ENCODE peak calls at places on chromosomes 4 and X, in seven cellular contexts. One of them, this sample, is unnamed.

GRCh38 chr4:159370316-159370715 is 267.4 kb downstream of the RAPGEF2 start:
- DNase-seq in foreskin fibroblast: no peak
- DNase-seq in astrocyte of the spinal cord: no peak
- DNase-seq in heart right ventricle: no peak
- DNase-seq in GM06990: no peak
- DNase-seq in brain microvascular endothelial cell: no peak
- DNase-seq in A673: peak; percentile 90
- DNase-seq in this sample: no peak

GRCh38 chr4:55364691-55365346 is 18.8 kb downstream of the SRD5A3 start:
- DNase-seq in foreskin fibroblast: no peak
- DNase-seq in astrocyte of the spinal cord: no peak
- DNase-seq in heart right ventricle: no peak
- DNase-seq in GM06990: no peak
- DNase-seq in brain microvascular endothelial cell: no peak
- DNase-seq in A673: no peak
- DNase-seq in this sample: no peak

GRCh38 chrX:108494416-108495095 is 54.9 kb downstream of the COL4A5 start:
- DNase-seq in foreskin fibroblast: peak; percentile 22
- DNase-seq in astrocyte of the spinal cord: peak; percentile 45
- DNase-seq in heart right ventricle: no peak
- DNase-seq in GM06990: no peak
- DNase-seq in brain microvascular endothelial cell: no peak
- DNase-seq in A673: no peak
- DNase-seq in this sample: no peak

GRCh38 chr4:3302786-3303444 is 10.1 kb downstream of the RGS12 start:
- DNase-seq in foreskin fibroblast: no peak
- DNase-seq in astrocyte of the spinal cord: no peak
- DNase-seq in heart right ventricle: no peak
- DNase-seq in GM06990: no peak
- DNase-seq in brain microvascular endothelial cell: no peak
- DNase-seq in A673: no peak
- DNase-seq in this sample: no peak

GRCh38 chrX:108001218-108001814 is 19.1 kb upstream of the TEX13B start:
- DNase-seq in foreskin fibroblast: peak; percentile 49
- DNase-seq in astrocyte of the spinal cord: peak; percentile 29
- DNase-seq in heart right ventricle: no peak
- DNase-seq in GM06990: no peak
- DNase-seq in brain microvascular endothelial cell: peak; percentile 16
- DNase-seq in A673: peak; percentile 70
- DNase-seq in this sample: no peak

GRCh38 chr4:17065821-17066220 is 167.4 kb upstream of the LDB2 start:
- DNase-seq in foreskin fibroblast: peak; percentile 25
- DNase-seq in astrocyte of the spinal cord: peak; percentile 14
- DNase-seq in heart right ventricle: no peak
- DNase-seq in GM06990: no peak
- DNase-seq in brain microvascular endothelial cell: peak; percentile 29
- DNase-seq in A673: no peak
- DNase-seq in this sample: no peak

GRCh38 chr4:74619931-74620702 is 174.2 kb downstream of the BTC start:
- DNase-seq in foreskin fibroblast: peak; percentile 56
- DNase-seq in astrocyte of the spinal cord: no peak
- DNase-seq in heart right ventricle: no peak
- DNase-seq in GM06990: no peak
- DNase-seq in brain microvascular endothelial cell: peak; percentile 59
- DNase-seq in A673: no peak
- DNase-seq in this sample: no peak

GRCh38 chrX:106936246-106936645 is 16.0 kb downstream of the CLDN2 start:
- DNase-seq in foreskin fibroblast: no peak
- DNase-seq in astrocyte of the spinal cord: no peak
- DNase-seq in heart right ventricle: no peak
- DNase-seq in GM06990: no peak
- DNase-seq in brain microvascular endothelial cell: no peak
- DNase-seq in A673: no peak
- DNase-seq in this sample: no peak

GRCh38 chr4:105057370-105058096 is 89.1 kb upstream of the TET2 start:
- DNase-seq in foreskin fibroblast: no peak
- DNase-seq in astrocyte of the spinal cord: no peak
- DNase-seq in heart right ventricle: no peak
- DNase-seq in GM06990: peak; percentile 47
- DNase-seq in brain microvascular endothelial cell: no peak
- DNase-seq in A673: no peak
- DNase-seq in this sample: no peak

GRCh38 chrX:3184176-3184930 is 143.1 kb downstream of the ARSF start:
- DNase-seq in foreskin fibroblast: peak; percentile 83
- DNase-seq in astrocyte of the spinal cord: peak; percentile 94
- DNase-seq in heart right ventricle: no peak
- DNase-seq in GM06990: no peak
- DNase-seq in brain microvascular endothelial cell: peak; percentile 24
- DNase-seq in A673: no peak
- DNase-seq in this sample: no peak

GRCh38 chrX:155054255-155054654 is 16.7 kb downstream of the CMC4 start:
- DNase-seq in foreskin fibroblast: no peak
- DNase-seq in astrocyte of the spinal cord: no peak
- DNase-seq in heart right ventricle: no peak
- DNase-seq in GM06990: no peak
- DNase-seq in brain microvascular endothelial cell: no peak
- DNase-seq in A673: no peak
- DNase-seq in this sample: no peak

GRCh38 chrX:132169554-132169953 is 41.7 kb upstream of the FRMD7 start:
- DNase-seq in foreskin fibroblast: no peak
- DNase-seq in astrocyte of the spinal cord: no peak
- DNase-seq in heart right ventricle: no peak
- DNase-seq in GM06990: no peak
- DNase-seq in brain microvascular endothelial cell: no peak
- DNase-seq in A673: no peak
- DNase-seq in this sample: no peak

GRCh38 chr4:48191758-48192157 is 57.7 kb upstream of the TXK start:
- DNase-seq in foreskin fibroblast: no peak
- DNase-seq in astrocyte of the spinal cord: no peak
- DNase-seq in heart right ventricle: no peak
- DNase-seq in GM06990: no peak
- DNase-seq in brain microvascular endothelial cell: no peak
- DNase-seq in A673: no peak
- DNase-seq in this sample: no peak

GRCh38 chr4:8665406-8666360 is 73.1 kb downstream of the CPZ start:
- DNase-seq in foreskin fibroblast: no peak
- DNase-seq in astrocyte of the spinal cord: no peak
- DNase-seq in heart right ventricle: no peak
- DNase-seq in GM06990: no peak
- DNase-seq in brain microvascular endothelial cell: no peak
- DNase-seq in A673: no peak
- DNase-seq in this sample: no peak

GRCh38 chr4:110787109-110787508 is 164.2 kb upstream of the PITX2 start:
- DNase-seq in foreskin fibroblast: peak; percentile 50
- DNase-seq in astrocyte of the spinal cord: no peak
- DNase-seq in heart right ventricle: no peak
- DNase-seq in GM06990: no peak
- DNase-seq in brain microvascular endothelial cell: no peak
- DNase-seq in A673: no peak
- DNase-seq in this sample: no peak

GRCh38 chr4:113278324-113278934 is 229.0 kb downstream of the ANK2 start:
- DNase-seq in foreskin fibroblast: peak; percentile 83
- DNase-seq in astrocyte of the spinal cord: peak; percentile 80
- DNase-seq in heart right ventricle: peak; percentile 81
- DNase-seq in GM06990: peak; percentile 29
- DNase-seq in brain microvascular endothelial cell: peak; percentile 58
- DNase-seq in A673: peak; percentile 88
- DNase-seq in this sample: no peak

GRCh38 chr4:96639932-96640331 is 800.0 kb downstream of the PDHA2 start:
- DNase-seq in foreskin fibroblast: no peak
- DNase-seq in astrocyte of the spinal cord: no peak
- DNase-seq in heart right ventricle: no peak
- DNase-seq in GM06990: no peak
- DNase-seq in brain microvascular endothelial cell: no peak
- DNase-seq in A673: no peak
- DNase-seq in this sample: no peak

GRCh38 chrX:44227981-44228380 is 115.5 kb downstream of the EFHC2 start:
- DNase-seq in foreskin fibroblast: peak; percentile 47
- DNase-seq in astrocyte of the spinal cord: no peak
- DNase-seq in heart right ventricle: no peak
- DNase-seq in GM06990: no peak
- DNase-seq in brain microvascular endothelial cell: no peak
- DNase-seq in A673: no peak
- DNase-seq in this sample: no peak

GRCh38 chr4:128386761-128387599 is 99.4 kb upstream of the PGRMC2 start:
- DNase-seq in foreskin fibroblast: peak; percentile 98
- DNase-seq in astrocyte of the spinal cord: peak; percentile 98
- DNase-seq in heart right ventricle: peak; percentile 87
- DNase-seq in GM06990: no peak
- DNase-seq in brain microvascular endothelial cell: peak; percentile 97
- DNase-seq in A673: peak; percentile 80
- DNase-seq in this sample: peak; percentile 98

GRCh38 chr4:119038465-119038864 is 97.2 kb upstream of the MYOZ2 start:
- DNase-seq in foreskin fibroblast: peak; percentile 40
- DNase-seq in astrocyte of the spinal cord: no peak
- DNase-seq in heart right ventricle: no peak
- DNase-seq in GM06990: no peak
- DNase-seq in brain microvascular endothelial cell: no peak
- DNase-seq in A673: no peak
- DNase-seq in this sample: no peak

GRCh38 chr4:153518637-153519384 is 52.7 kb downstream of the TMEM131L start:
- DNase-seq in foreskin fibroblast: no peak
- DNase-seq in astrocyte of the spinal cord: peak; percentile 35
- DNase-seq in heart right ventricle: no peak
- DNase-seq in GM06990: no peak
- DNase-seq in brain microvascular endothelial cell: no peak
- DNase-seq in A673: no peak
- DNase-seq in this sample: no peak

GRCh38 chrX:27307546-27307945 is 155.6 kb downstream of the PPP4R3C start:
- DNase-seq in foreskin fibroblast: no peak
- DNase-seq in astrocyte of the spinal cord: no peak
- DNase-seq in heart right ventricle: no peak
- DNase-seq in GM06990: no peak
- DNase-seq in brain microvascular endothelial cell: no peak
- DNase-seq in A673: no peak
- DNase-seq in this sample: no peak
- H3K4me3 ChIP-seq in foreskin fibroblast: no peak overlapping the region
- H3K4me3 ChIP-seq in astrocyte of the spinal cord: no peak overlapping the region
- H3K4me3 ChIP-seq in heart right ventricle: no peak overlapping the region
- H3K4me3 ChIP-seq in GM06990: no peak overlapping the region
- H3K4me3 ChIP-seq in brain microvascular endothelial cell: no peak overlapping the region
- H3K4me3 ChIP-seq in A673: no peak overlapping the region
- H3K4me3 ChIP-seq in this sample: no peak overlapping the region

DNA sequence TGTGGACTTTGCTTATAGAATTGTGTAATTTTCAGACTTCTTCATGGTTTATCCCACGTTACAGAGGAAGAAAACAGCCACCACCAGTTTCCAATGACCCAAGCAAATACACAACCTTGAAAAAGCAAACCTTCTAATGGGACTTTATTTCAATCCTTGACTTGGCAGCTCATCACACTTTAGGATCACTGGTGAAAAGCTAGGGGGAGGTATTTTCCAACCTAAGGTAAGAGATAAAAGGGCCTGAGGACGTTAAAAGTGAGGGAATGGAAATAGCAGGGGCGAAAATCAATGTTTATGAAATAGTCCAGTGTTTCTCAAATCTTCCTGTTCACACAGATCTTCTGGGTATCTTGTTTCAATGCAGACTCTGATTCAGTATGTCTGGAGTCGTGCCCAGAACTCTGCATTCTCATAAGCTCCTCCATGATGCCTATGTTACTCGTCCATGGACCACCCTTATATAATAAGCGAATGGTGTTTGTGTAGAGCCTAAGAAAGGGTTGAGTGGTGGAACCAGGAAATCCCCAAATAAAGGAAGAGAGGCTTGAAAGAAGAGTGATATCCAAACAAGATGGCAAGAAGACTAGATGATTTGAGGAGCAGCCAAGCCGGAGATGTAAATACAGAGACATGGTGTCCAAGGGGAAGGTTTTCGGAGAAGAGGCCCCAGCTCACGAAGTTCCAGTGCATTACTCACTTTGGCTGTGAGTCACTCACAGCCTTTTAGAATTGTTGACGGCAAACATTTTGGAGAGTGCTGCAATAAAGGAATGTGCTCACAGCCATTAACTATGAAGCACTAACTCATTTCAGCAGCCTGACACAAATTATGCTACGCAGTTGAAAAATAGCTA is 215.6 kb upstream of the PPARGC1A start:
- DNase-seq in foreskin fibroblast: peak; percentile 97
- DNase-seq in astrocyte of the spinal cord: peak; percentile 95
- DNase-seq in heart right ventricle: no peak
- DNase-seq in GM06990: no peak
- DNase-seq in brain microvascular endothelial cell: peak; percentile 91
- DNase-seq in A673: no peak
- DNase-seq in this sample: peak; percentile 34
- H3K4me3 ChIP-seq in foreskin fibroblast: no peak overlapping the region
- H3K4me3 ChIP-seq in astrocyte of the spinal cord: no peak overlapping the region
- H3K4me3 ChIP-seq in heart right ventricle: no peak overlapping the region
- H3K4me3 ChIP-seq in GM06990: no peak overlapping the region
- H3K4me3 ChIP-seq in brain microvascular endothelial cell: no peak overlapping the region
- H3K4me3 ChIP-seq in A673: no peak overlapping the region
- H3K4me3 ChIP-seq in this sample: no peak overlapping the region

DNA sequence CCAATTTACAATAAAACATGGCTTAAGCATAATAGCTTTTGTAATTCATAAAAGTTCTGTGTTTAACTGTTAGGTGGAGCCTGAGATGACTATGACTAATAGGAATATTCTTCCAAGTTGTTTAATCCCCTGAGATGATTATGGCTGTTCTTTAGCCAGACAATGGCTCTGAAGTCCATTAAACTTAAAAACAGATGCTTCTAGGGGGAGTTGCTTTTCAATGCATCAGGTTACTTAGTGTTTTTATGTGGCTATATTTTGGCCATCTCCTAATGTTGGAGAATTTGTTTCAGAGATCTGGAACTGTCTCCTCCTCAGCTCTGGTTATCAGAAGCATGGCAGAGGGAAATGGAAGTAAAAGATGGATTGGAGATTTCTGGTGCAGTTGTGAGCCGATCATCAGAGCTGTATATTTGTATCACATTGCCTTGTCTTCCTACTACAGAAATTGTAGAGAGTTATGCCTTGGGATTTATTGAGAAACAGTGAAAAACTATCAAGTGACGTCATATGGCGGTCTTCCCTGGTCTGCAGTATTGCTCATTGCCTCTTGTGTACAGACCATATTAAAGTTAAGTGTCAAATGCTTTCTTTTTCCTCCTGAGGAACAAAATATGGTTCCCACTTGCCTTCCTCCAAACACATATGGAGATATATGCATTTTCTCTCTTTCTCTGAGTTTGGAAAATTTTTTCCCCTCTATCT is 29.7 kb downstream of the SGMS2 start:
- DNase-seq in foreskin fibroblast: peak; percentile 67
- DNase-seq in astrocyte of the spinal cord: peak; percentile 51
- DNase-seq in heart right ventricle: no peak
- DNase-seq in GM06990: no peak
- DNase-seq in brain microvascular endothelial cell: no peak
- DNase-seq in A673: peak; percentile 39
- DNase-seq in this sample: peak; percentile 59
- H3K4me3 ChIP-seq in foreskin fibroblast: no peak overlapping the region
- H3K4me3 ChIP-seq in astrocyte of the spinal cord: no peak overlapping the region
- H3K4me3 ChIP-seq in heart right ventricle: peak overlapping the region; percentile 28
- H3K4me3 ChIP-seq in GM06990: no peak overlapping the region
- H3K4me3 ChIP-seq in brain microvascular endothelial cell: no peak overlapping the region
- H3K4me3 ChIP-seq in A673: no peak overlapping the region
- H3K4me3 ChIP-seq in this sample: no peak overlapping the region

DNA sequence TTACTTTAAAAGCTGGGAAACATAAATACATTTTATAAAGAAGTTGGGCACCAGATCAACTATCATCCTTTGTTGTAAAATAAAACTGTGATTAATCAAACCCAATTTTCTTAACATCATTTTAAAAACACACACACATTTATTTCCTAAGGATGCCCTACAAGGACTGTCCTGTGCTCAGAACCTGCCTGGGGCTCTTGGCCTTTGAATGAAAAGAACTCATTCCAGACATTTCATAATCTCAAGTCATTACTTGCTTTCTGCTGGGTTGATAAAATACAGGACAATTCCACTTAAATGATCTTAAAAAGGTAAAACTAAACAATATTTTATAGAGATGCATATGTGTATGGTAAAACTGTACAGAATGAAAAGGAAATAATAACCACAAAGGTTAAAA is 2.8 kb downstream of the SH3D19 start:
- DNase-seq in foreskin fibroblast: peak; percentile 36
- DNase-seq in astrocyte of the spinal cord: peak; percentile 9
- DNase-seq in heart right ventricle: no peak
- DNase-seq in GM06990: no peak
- DNase-seq in brain microvascular endothelial cell: no peak
- DNase-seq in A673: no peak
- DNase-seq in this sample: no peak
- H3K4me3 ChIP-seq in foreskin fibroblast: no peak overlapping the region
- H3K4me3 ChIP-seq in astrocyte of the spinal cord: no peak overlapping the region
- H3K4me3 ChIP-seq in heart right ventricle: peak overlapping the region; percentile 81
- H3K4me3 ChIP-seq in GM06990: no peak overlapping the region
- H3K4me3 ChIP-seq in brain microvascular endothelial cell: no peak overlapping the region
- H3K4me3 ChIP-seq in A673: no peak overlapping the region
- H3K4me3 ChIP-seq in this sample: no peak overlapping the region

This sample was measured in retinal pigment epithelial cell.